ENCODE peak calls at places on chromosomes 6 and 20, in five cellular contexts. V, C, X, O and E are unnamed samples.

GRCh38 chr20:21437816-21438215 is 40.5 kb upstream of the NKX2-4 start:
- DNase-seq in V (no peak), C (no peak), X (no peak), O (no peak), E (no peak)

GRCh38 chr6:18350728-18351127 is 36.4 kb upstream of the RNF144B start:
- DNase-seq in V (no peak), C (no peak), X (no peak), O (no peak), E (no peak)

GRCh38 chr6:97524846-97525245 is 241.8 kb upstream of the MMS22L start:
- DNase-seq in V (no peak), C (no peak), X (no peak), O (no peak), E (no peak)

GRCh38 chr20:24698189-24698588 is 228.8 kb downstream of the SYNDIG1 start:
- DNase-seq in V (no peak), C (no peak), X (peak; percentile 42), O (peak; percentile 56), E (no peak)

GRCh38 chr20:2840967-2841531 is 504 bp downstream of the VPS16 start:
- DNase-seq in V (peak; percentile 66), C (peak; percentile 53), X (peak; percentile 86), O (peak; percentile 89), E (peak; percentile 93)

GRCh38 chr6:134875367-134875766 is 74.5 kb downstream of the ALDH8A1 start:
- DNase-seq in V (no peak), C (no peak), X (no peak), O (no peak), E (no peak)

GRCh38 chr20:23224806-23225205 is 125.8 kb upstream of the NXT1 start:
- DNase-seq in V (no peak), C (no peak), X (no peak), O (no peak), E (no peak)

GRCh38 chr20:64145458-64146300 is 18.6 kb upstream of the MYT1 start:
- DNase-seq in V (no peak), C (no peak), X (peak; percentile 42), O (peak; percentile 50), E (no peak)

GRCh38 chr20:62762801-62763368 is 33.4 kb upstream of the MRGBP start:
- DNase-seq in V (no peak), C (no peak), X (no peak), O (no peak), E (no peak)

GRCh38 chr6:143027058-143027457 is 33.6 kb upstream of the AIG1 start:
- DNase-seq in V (peak; percentile 38), C (peak; percentile 32), X (no peak), O (no peak), E (no peak)

GRCh38 chr6:46781478-46782378 is 11.5 kb upstream of the MEP1A start:
- DNase-seq in V (peak; percentile 67), C (peak; percentile 42), X (no peak), O (no peak), E (no peak)

GRCh38 chr20:63116412-63117106 is 99.4 kb downstream of the YTHDF1 start:
- DNase-seq in V (no peak), C (no peak), X (no peak), O (peak; percentile 55), E (no peak)

GRCh38 chr6:97437087-97437486 is 154.1 kb upstream of the MMS22L start:
- DNase-seq in V (peak; percentile 31), C (no peak), X (no peak), O (no peak), E (no peak)

GRCh38 chr20:61966492-61967244 is 99.0 kb downstream of the TAF4 start:
- DNase-seq in V (peak; percentile 39), C (no peak), X (peak; percentile 56), O (no peak), E (no peak)

GRCh38 chr6:91029211-91029610 is 442.3 kb upstream of the MAP3K7 start:
- DNase-seq in V (no peak), C (no peak), X (no peak), O (no peak), E (no peak)

GRCh38 chr6:43851204-43851855 is 81.3 kb downstream of the VEGFA start:
- DNase-seq in V (peak; percentile 36), C (no peak), X (no peak), O (no peak), E (no peak)

GRCh38 chr20:20677186-20677585 is 35.3 kb downstream of the RALGAPA2 start:
- DNase-seq in V (no peak), C (no peak), X (no peak), O (no peak), E (no peak)

GRCh38 chr6:135481786-135482369 is 15.7 kb downstream of the AHI1 start:
- DNase-seq in V (no peak), C (no peak), X (no peak), O (no peak), E (no peak)

GRCh38 chr20:63612276-63612931 is 14.5 kb downstream of the GMEB2 start:
- DNase-seq in V (no peak), C (no peak), X (no peak), O (no peak), E (no peak)

GRCh38 chr6:29552512-29553051 is 7.0 kb downstream of the UBD start:
- DNase-seq in V (no peak), C (no peak), X (no peak), O (no peak), E (no peak)

GRCh38 chr6:157656437-157657005 is 166.5 kb upstream of the SNX9 start:
- DNase-seq in V (no peak), C (no peak), X (peak; percentile 45), O (peak; percentile 40), E (peak; percentile 10)

GRCh38 chr20:54361485-54361884 is 113.9 kb upstream of the DOK5 start:
- DNase-seq in V (no peak), C (no peak), X (no peak), O (no peak), E (no peak)

GRCh38 chr6:56953597-56954388 is 1.1 kb upstream of the BEND6 start:
- DNase-seq in V (no peak), C (peak; percentile 8), X (no peak), O (no peak), E (peak; percentile 32)

GRCh38 chr6:88653936-88654335 is 309.5 kb downstream of the RNGTT start:
- DNase-seq in V (no peak), C (no peak), X (no peak), O (no peak), E (no peak)

GRCh38 chr6:153488267-153488666 is 357.2 kb upstream of the RGS17 start:
- DNase-seq in V (no peak), C (no peak), X (no peak), O (no peak), E (no peak)

GRCh38 chr6:169960003-169960344 is 208.6 kb downstream of the ERMARD start:
- DNase-seq in V (no peak), C (no peak), X (no peak), O (peak; percentile 62), E (peak; percentile 14)

GRCh38 chr6:167588920-167589614 is 237.6 kb upstream of the AFDN start:
- DNase-seq in V (no peak), C (no peak), X (peak; percentile 61), O (peak; percentile 73), E (peak; percentile 76)

DNA sequence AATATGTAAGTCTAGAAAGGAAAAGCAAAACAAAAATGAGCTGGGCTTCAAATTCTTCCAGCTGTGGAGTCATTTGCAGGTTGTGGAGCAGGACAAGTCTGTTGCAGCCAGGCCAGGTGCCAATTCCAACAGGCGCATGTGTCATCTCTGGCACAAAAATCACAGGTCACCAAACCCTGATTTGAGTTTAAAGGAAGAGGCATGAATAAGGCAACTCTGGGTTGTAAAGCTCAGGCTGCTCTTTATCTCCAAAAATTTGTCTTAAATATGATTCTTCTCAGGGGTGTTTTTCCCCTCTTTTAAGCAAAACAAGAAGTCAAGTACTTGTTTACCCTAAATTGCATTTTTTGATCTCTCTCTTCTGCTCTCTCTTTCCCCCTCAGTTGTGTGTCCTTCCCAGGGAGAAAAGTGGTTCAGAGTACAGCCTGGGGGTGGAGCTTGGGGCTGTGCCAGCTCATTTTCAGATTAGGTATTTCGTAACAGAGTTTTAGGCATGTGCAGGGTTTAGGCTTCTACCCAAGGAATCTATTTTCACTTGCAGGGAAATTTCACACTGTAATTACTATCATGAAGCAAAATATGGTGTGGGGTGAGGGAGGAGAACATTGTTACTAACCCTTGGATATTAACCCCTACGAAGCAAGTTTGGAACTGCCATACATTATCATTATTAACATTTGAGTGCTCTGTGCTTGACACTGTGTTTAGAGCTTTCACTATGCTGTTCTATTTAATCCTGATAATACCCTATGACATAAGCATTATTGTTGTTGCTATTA is 8.3 kb upstream of the NCOA3 start:
- DNase-seq in V (peak; percentile 93), C (peak; percentile 93), X (peak; percentile 95), O (peak; percentile 90), E (peak; percentile 83)
- TF ChIP-seq POLR2AphosphoS5 in V (peak; percentile 93), C (peak; percentile 20), X (peak; percentile 31), O (no peak), E (no peak)

DNA sequence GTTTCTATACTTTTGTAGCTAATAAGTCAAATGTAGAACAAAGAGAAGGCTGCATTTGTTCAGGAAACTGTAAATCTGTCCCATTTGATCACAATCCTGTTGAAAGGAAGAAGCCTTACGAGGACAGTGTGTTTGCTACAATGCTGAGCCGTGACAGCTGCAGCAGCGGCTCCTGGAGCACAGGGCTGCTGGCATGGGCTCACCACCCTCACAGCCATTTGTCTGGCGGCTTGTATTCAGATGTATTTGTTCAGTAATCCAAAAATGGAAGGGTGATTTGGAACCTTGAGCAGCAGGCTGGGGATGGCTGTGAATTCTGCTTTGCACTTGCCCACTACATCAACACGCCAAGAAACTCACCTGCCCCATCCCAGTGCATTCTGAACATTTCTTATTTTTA is 5.6 kb downstream of the TUBB2A start:
- DNase-seq in V (no peak), C (no peak), X (no peak), O (no peak), E (no peak)
- TF ChIP-seq CTCF in V (no peak), C (no peak), X (no peak), O (no peak), E (no peak)

GRCh38 chr6:37243816-37244370 is 13.7 kb upstream of the TBC1D22B start:
- DNase-seq in V (no peak), C (no peak), X (no peak), O (no peak), E (no peak)

GRCh38 chr6:37243131-37243815 is 14.3 kb upstream of the TBC1D22B start:
- DNase-seq in V (no peak), C (no peak), X (no peak), O (no peak), E (no peak)

GRCh38 chr6:37242042-37242428 is 15.5 kb upstream of the TBC1D22B start:
- DNase-seq in V (no peak), C (no peak), X (no peak), O (no peak), E (no peak)

GRCh38 chr6:37242429-37243052 is 15.0 kb upstream of the TBC1D22B start:
- DNase-seq in V (peak; percentile 82), C (no peak), X (peak; percentile 77), O (no peak), E (no peak)

GRCh38 chr6:37244430-37245310 is 12.9 kb upstream of the TBC1D22B start:
- DNase-seq in V (peak; percentile 97), C (peak; percentile 57), X (peak; percentile 94), O (peak; percentile 86), E (no peak)
- TF ChIP-seq EP300 in V (peak; percentile 48), C (peak; percentile 53), X (peak; percentile 3), O (no peak), E (peak; percentile 70)

GRCh38 chr20:39983183-39983582 is 705.9 kb downstream of the MAFB start:
- DNase-seq in V (no peak), C (no peak), X (no peak), O (no peak), E (no peak)

GRCh38 chr20:39988991-39989390 is 700.0 kb downstream of the MAFB start:
- DNase-seq in V (no peak), C (no peak), X (no peak), O (no peak), E (no peak)

GRCh38 chr20:39985276-39985675 is 703.8 kb downstream of the MAFB start:
- DNase-seq in V (no peak), C (no peak), X (no peak), O (no peak), E (no peak)

GRCh38 chr20:39983655-39984054 is 705.4 kb downstream of the MAFB start:
- DNase-seq in V (no peak), C (no peak), X (no peak), O (no peak), E (no peak)

GRCh38 chr20:39986231-39986904 is 702.7 kb downstream of the MAFB start:
- DNase-seq in V (no peak), C (peak; percentile 15), X (peak; percentile 92), O (peak; percentile 87), E (no peak)
- TF ChIP-seq POLR2AphosphoS5 in V (no peak), C (peak; percentile 74), X (peak; percentile 90), O (no peak), E (peak; percentile 15)